ENCODE peak calls at places on chromosome 6, in five cellular contexts. Y, G, A, U and J are unnamed samples.

GRCh38 chr6:48535569-48535968 is 424.6 kb upstream of the PTCHD4 start:
- DNase-seq in U (no peak), G (no peak), A (no peak), Y (no peak), J (no peak)

GRCh38 chr6:81606965-81607381 is 145.5 kb downstream of the TENT5A start:
- DNase-seq in G (no peak), Y (no peak), U (no peak), A (no peak), J (no peak)

GRCh38 chr6:158654498-158654897 is 4.6 kb downstream of the SYTL3 start:
- DNase-seq in U (peak), G (no peak), Y (peak), A (peak), J (peak)

GRCh38 chr6:50922579-50923525 is 104.2 kb downstream of the TFAP2B start:
- DNase-seq in Y (no peak), G (no peak), U (no peak), A (no peak), J (no peak)

GRCh38 chr6:139144490-139145085 is 9.7 kb downstream of the HECA start:
- DNase-seq in G (no peak), Y (no peak), A (no peak), U (no peak), J (no peak)

GRCh38 chr6:18155864-18156396 is 708 bp downstream of the KDM1B start:
- DNase-seq in G (peak), Y (peak), A (peak), U (peak), J (peak)

GRCh38 chr6:2791124-2792050 is 26.2 kb downstream of the WRNIP1 start:
- DNase-seq in G (no peak), U (no peak), Y (peak), A (peak), J (no peak)

GRCh38 chr6:2790588-2790987 is 25.4 kb downstream of the WRNIP1 start:
- DNase-seq in G (no peak), U (no peak), Y (no peak), A (peak), J (no peak)

GRCh38 chr6:46190889-46191288 is 20.1 kb upstream of the ENPP5 start:
- DNase-seq in Y (no peak), A (no peak), G (no peak), U (no peak), J (no peak)

GRCh38 chr6:36050305-36050704 is 22.7 kb downstream of the MAPK14 start:
- DNase-seq in A (no peak), Y (no peak), U (no peak), G (no peak), J (no peak)

GRCh38 chr6:140915001-140915950 is 1217.4 kb upstream of the GJE1 start:
- DNase-seq in G (no peak), Y (no peak), A (no peak), U (no peak), J (no peak)

GRCh38 chr6:145148392-145149175 is 586.7 kb downstream of the EPM2A start:
- DNase-seq in Y (no peak), A (peak), G (peak), U (no peak), J (no peak)

GRCh38 chr6:129947797-129948196 is 70.6 kb upstream of the L3MBTL3 start:
- DNase-seq in U (no peak), A (no peak), Y (no peak), G (no peak), J (no peak)

GRCh38 chr6:3748208-3748701 is 3.3 kb downstream of the PXDC1 start:
- DNase-seq in G (peak), U (no peak), Y (peak), A (peak), J (peak)

GRCh38 chr6:116268589-116269293 is 11.0 kb downstream of the TSPYL1 start:
- DNase-seq in G (no peak), Y (no peak), A (no peak), U (no peak), J (no peak)

GRCh38 chr6:138001750-138002349 is 105.4 kb downstream of the PERP start:
- DNase-seq in U (no peak), Y (peak), A (peak), G (peak), J (peak)

GRCh38 chr6:120805267-120805666 is 529.0 kb downstream of the TBC1D32 start:
- DNase-seq in A (no peak), G (no peak), U (no peak), Y (no peak), J (no peak)

GRCh38 chr6:84877515-84878210 is 113.3 kb upstream of the TBX18 start:
- DNase-seq in A (no peak), Y (no peak), U (no peak), G (no peak), J (no peak)

GRCh38 chr6:7537560-7538174 is 3.8 kb upstream of the DSP start:
- DNase-seq in Y (no peak), G (no peak), A (no peak), U (no peak), J (no peak)

GRCh38 chr6:137493218-137494038 is 766 bp downstream of the OLIG3 start:
- DNase-seq in G (no peak), A (peak), U (peak), Y (no peak), J (no peak)

GRCh38 chr6:153312633-153313032 is 181.6 kb upstream of the RGS17 start:
- DNase-seq in U (no peak), G (no peak), Y (no peak), A (peak), J (no peak)

GRCh38 chr6:75818061-75818855 is 69.2 kb downstream of the MYO6 start:
- DNase-seq in U (no peak), A (no peak), G (no peak), Y (no peak), J (no peak)

GRCh38 chr6:227812-228338 is 64.4 kb upstream of the DUSP22 start:
- DNase-seq in G (no peak), Y (no peak), U (no peak), A (peak), J (no peak)
- TF ChIP-seq POLR2A in G (no peak), Y (no peak), U (no peak), A (no peak), J (no peak)

GRCh38 chr6:146892283-146892612 is 293.5 kb downstream of the ADGB start:
- DNase-seq in U (no peak), G (no peak), Y (no peak), A (no peak), J (no peak)
- H3K4me3 ChIP-seq in U (no peak), G (no peak), Y (no peak), A (no peak), J (no peak)

GRCh38 chr6:71287038-71287437 is 1.6 kb upstream of the OGFRL1 start:
- DNase-seq in U (peak), Y (no peak), G (no peak), A (peak), J (peak)

GRCh38 chr6:71289802-71290175 is 1.2 kb downstream of the OGFRL1 start:
- DNase-seq in G (no peak), A (no peak), Y (no peak), U (no peak), J (no peak)

GRCh38 chr6:71289039-71289801 is 609 bp downstream of the OGFRL1 start:
- DNase-seq in G (no peak), U (peak), Y (peak), A (peak), J (peak)

GRCh38 chr6:71287926-71288227 is 734 bp upstream of the OGFRL1 start:
- DNase-seq in A (no peak), Y (no peak), G (no peak), U (no peak), J (no peak)

DNA sequence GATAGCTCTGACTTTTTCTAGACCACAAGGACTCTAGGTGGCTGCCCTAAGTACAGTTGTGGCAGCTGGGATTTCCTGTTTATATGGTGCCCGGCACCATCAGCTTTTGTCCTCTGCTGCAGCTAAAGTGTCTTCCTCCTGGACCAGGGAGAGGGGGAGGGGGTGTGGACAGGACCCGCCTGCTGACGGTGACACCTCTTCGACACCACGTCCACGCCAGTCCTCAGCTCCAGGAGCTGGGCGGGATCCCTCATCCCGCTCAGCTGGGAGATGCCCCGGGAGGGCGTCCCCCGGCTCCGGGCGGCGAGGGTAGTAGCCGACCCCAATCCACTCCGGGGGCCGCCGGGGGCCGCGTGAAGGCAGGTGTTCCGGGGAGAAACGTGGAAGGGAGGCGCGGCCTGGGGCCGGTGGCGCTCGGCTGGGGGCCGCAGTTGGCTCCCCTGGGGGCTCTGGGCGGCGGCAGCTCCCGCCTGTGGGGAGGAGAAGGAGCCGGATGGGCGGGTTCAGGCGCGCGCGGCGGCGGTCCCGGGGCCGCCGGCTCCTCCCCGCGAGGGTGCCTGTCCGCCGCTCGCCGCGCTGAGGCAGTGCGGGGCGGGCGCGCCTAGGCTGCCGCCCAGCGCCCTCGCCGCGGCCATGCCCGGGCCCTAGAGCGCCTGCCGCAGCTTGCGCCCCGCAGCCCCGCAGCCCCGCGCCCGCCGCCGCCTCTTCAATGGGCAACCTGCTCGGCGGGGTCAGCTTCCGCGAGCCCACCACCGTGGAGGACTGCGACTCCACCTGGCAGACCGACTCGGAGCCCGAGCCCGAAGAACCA is at the start of gene OGFRL1:
- DNase-seq in A (peak), U (peak), G (peak), Y (peak), J (peak)
- TF ChIP-seq POLR2A in A (peak), U (peak), G (peak), Y (peak), J (no peak)

GRCh38 chr6:1394591-1395463 is 5.5 kb downstream of the FOXF2 start:
- DNase-seq in A (no peak), Y (no peak), U (no peak), G (no peak), J (peak)
- H3K4me3 ChIP-seq in A (no peak), Y (no peak), U (no peak), G (no peak), J (no peak)

GRCh38 chr6:43520097-43520496 is 3.2 kb downstream of the POLR1C start:
- DNase-seq in U (no peak), Y (no peak), A (no peak), G (no peak), J (no peak)

GRCh38 chr6:43523282-43523681 is 6.4 kb downstream of the POLR1C start:
- DNase-seq in U (no peak), G (no peak), Y (no peak), A (no peak), J (no peak)

GRCh38 chr6:43521836-43522235 is 4.9 kb downstream of the POLR1C start:
- DNase-seq in Y (no peak), G (no peak), A (no peak), U (no peak), J (no peak)

GRCh38 chr6:43524483-43524961 is 7.6 kb downstream of the POLR1C start:
- DNase-seq in U (no peak), G (no peak), Y (no peak), A (no peak), J (peak)

DNA sequence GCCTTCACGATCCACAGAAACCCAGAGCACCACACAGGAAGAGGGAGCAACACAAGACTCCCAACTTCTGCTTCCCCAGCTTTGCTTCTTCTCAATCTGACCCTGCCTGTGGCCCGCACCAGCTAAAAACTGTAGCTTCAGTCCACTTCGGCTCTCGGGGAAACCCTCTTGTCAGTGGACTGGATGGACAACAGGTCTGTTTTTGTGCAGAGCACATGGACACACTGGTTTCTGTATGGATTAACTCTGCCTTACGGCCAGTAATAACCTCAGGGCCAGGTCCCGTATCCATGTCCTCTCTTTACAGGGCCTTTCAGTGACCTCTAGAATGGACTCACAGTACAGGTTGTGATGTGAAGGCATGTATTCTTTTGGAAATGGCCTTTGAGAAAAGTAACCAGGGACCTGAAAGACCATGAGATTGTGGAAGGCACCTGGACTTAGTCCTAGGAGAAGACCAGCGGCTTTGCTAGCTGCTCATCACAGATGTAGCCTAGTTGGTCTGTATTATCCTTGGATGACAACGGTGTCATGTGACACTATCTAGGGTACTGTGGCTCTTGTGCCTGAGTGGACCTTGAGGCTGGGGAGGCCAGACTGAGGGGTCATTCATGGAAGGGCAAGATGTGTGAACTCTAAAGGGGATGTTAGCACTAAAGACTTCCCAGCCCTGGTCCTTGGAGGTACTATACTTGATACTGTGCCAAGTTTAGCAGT is 5.8 kb downstream of the POLR1C start:
- DNase-seq in A (no peak), Y (no peak), U (no peak), G (no peak), J (no peak)
- TF ChIP-seq POLR2A in A (no peak), Y (no peak), U (no peak), G (no peak), J (no peak)

DNA sequence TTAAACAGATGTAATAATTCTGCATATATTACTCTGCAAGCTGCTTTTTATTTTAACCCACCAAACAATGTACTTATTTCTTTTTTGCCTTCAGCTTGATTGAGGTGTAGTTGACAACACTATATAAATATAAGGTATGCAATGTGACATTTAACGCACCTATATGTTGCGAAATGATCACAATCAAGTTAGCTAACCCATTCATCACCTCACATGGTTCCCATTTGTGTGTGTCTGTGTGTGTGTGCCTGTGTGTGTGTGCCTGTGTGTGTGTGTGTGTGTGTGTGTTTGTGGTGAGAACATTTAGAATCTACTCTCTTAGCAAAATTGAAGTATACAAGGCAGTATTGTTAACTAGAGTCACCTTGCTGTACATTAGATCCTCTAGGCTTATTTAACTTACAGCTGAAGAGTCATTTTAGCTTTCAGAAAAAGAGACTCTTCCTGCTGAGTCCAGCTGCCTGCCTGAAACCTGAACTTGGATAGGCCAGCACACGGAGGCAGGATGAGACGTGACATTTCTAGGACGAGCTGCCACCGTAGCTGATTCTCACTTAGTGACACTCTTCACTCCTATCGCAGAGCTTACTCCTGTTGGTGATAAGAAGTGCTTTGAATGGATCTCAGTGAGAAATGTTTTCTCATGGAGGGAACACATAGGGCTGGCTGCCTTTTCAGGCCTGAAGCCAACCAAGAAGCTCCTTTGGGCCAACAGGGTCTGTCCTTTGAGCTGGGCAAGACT is 126.5 kb upstream of the RIPOR2 start:
- DNase-seq in A (no peak), Y (no peak), G (no peak), U (no peak), J (no peak)
- H3K4me3 ChIP-seq in A (no peak), Y (no peak), G (no peak), U (no peak), J (no peak)

DNA sequence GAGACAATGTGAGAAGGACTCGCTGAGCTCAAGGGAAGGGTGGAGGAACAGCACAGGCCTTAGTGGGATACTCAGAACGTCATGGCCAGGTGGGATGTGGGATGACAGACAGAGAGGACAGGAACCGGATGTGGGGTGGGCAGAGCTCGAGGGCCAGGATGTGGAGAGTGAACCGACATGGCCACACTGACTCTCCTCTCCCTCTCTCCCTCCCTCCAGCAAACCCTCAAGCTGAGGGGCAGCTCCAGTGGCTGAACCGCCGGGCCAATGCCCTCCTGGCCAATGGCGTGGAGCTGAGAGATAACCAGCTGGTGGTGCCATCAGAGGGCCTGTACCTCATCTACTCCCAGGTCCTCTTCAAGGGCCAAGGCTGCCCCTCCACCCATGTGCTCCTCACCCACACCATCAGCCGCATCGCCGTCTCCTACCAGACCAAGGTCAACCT is 1.6 kb downstream of the TNF start:
- DNase-seq in Y (no peak), U (peak), A (no peak), G (no peak), J (no peak)
- TF ChIP-seq POLR2A in Y (no peak), U (no peak), A (no peak), G (no peak), J (no peak)